ENCODE peak calls at places on chromosomes 6 and 20, in nine cellular contexts. W is fibroblast of the aortic adventitia, O is adrenal gland, B is kidney, E is DND-41, P is BJ, Y is heart right ventricle, M is PC-3, C is tibial nerve. D is an unnamed sample.

GRCh38 chr20:17629678-17630089 is 52.4 kb downstream of the RRBP1 start:
- DNase-seq in W (no peak), O (no peak), B (peak; percentile 67), E (no peak), P (no peak), Y (no peak), M (no peak), C (no peak), D (no peak)

GRCh38 chr6:51016489-51016888 is 197.8 kb downstream of the TFAP2B start:
- DNase-seq in W (no peak), O (no peak), B (no peak), E (no peak), P (no peak), Y (no peak), M (no peak), C (no peak), D (no peak)

GRCh38 chr20:53215166-53215565 is 243.0 kb downstream of the TSHZ2 start:
- DNase-seq in W (no peak), O (no peak), B (no peak), E (no peak), P (no peak), Y (no peak), M (no peak), C (no peak), D (no peak)

GRCh38 chr20:46062151-46062550 is 27.6 kb downstream of the NCOA5 start:
- DNase-seq in W (no peak), O (no peak), B (no peak), E (peak; percentile 2), P (no peak), Y (no peak), M (no peak), C (no peak), D (no peak)

GRCh38 chr20:38825571-38825900 is 20.0 kb downstream of the PPP1R16B start:
- DNase-seq in W (no peak), O (no peak), B (no peak), E (no peak), P (no peak), Y (no peak), M (no peak), C (no peak), D (no peak)

GRCh38 chr6:105890521-105891244 is 195.5 kb upstream of the PRDM1 start:
- DNase-seq in W (no peak), O (no peak), B (no peak), E (no peak), P (no peak), Y (no peak), M (peak; percentile 53), C (no peak), D (no peak)

GRCh38 chr20:48679603-48680002 is 148.2 kb downstream of the PREX1 start:
- DNase-seq in W (no peak), O (peak; percentile 68), B (no peak), E (no peak), P (no peak), Y (no peak), M (peak; percentile 15), C (no peak), D (no peak)

GRCh38 chr20:53080969-53081871 is 109.1 kb downstream of the TSHZ2 start:
- DNase-seq in W (no peak), O (peak; percentile 32), B (no peak), E (no peak), P (no peak), Y (no peak), M (peak; percentile 51), C (no peak), D (peak; percentile 70)

GRCh38 chr6:21826460-21826859 is 232.9 kb downstream of the SOX4 start:
- DNase-seq in W (no peak), O (no peak), B (no peak), E (no peak), P (no peak), Y (no peak), M (no peak), C (no peak), D (no peak)

GRCh38 chr6:89952696-89953095 is 58.4 kb downstream of the GJA10 start:
- DNase-seq in W (no peak), O (no peak), B (no peak), E (peak; percentile 84), P (peak; percentile 65), Y (no peak), M (peak; percentile 92), C (no peak), D (peak; percentile 50)

GRCh38 chr6:36956111-36956820 is 1.7 kb downstream of the PI16 start:
- DNase-seq in W (peak; percentile 33), O (peak; percentile 60), B (no peak), E (no peak), P (no peak), Y (no peak), M (peak; percentile 81), C (no peak), D (no peak)

GRCh38 chr20:25283221-25283951 is 35.5 kb downstream of the PYGB start:
- DNase-seq in W (no peak), O (peak; percentile 2), B (peak; percentile 71), E (no peak), P (no peak), Y (no peak), M (no peak), C (no peak), D (no peak)

GRCh38 chr20:24097506-24098245 is 109.1 kb upstream of the GGTLC1 start:
- DNase-seq in W (no peak), O (no peak), B (no peak), E (no peak), P (no peak), Y (no peak), M (peak; percentile 81), C (no peak), D (no peak)

GRCh38 chr20:24095303-24095702 is 106.7 kb upstream of the GGTLC1 start:
- DNase-seq in W (no peak), O (no peak), B (no peak), E (no peak), P (no peak), Y (no peak), M (no peak), C (no peak), D (no peak)

GRCh38 chr20:24097051-24097450 is 108.5 kb upstream of the GGTLC1 start:
- DNase-seq in W (no peak), O (no peak), B (no peak), E (no peak), P (no peak), Y (no peak), M (no peak), C (no peak), D (no peak)

GRCh38 chr20:24095753-24096152 is 107.2 kb upstream of the GGTLC1 start:
- DNase-seq in W (no peak), O (no peak), B (no peak), E (no peak), P (no peak), Y (no peak), M (peak; percentile 83), C (no peak), D (no peak)

DNA sequence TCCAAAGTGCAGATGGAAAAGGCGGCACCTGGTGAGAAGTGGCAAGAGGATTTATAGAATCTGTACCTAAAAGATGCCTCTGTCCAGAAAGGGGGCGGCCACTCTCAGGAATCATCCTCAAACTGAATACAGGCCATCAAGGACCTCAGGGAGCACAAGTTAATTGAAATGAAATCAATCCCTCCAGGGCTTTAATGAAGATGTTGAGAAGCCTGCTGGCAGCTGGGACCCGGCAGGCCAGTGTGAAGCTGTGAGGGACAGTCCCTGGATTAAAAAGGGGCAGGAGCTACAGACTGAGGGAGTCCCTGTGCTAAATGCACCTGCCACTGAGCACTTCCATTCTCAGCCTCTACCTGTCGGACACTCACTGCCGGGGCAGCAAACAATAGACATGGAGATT is 107.7 kb upstream of the GGTLC1 start:
- DNase-seq in W (no peak), O (no peak), B (no peak), E (no peak), P (no peak), Y (no peak), M (no peak), C (no peak), D (no peak)
- H3K4me3 ChIP-seq in W (no peak overlapping the region), O (no peak overlapping the region), B (no peak overlapping the region), E (no peak overlapping the region), P (no peak overlapping the region), Y (no peak overlapping the region), M (no peak overlapping the region), C (no peak overlapping the region), D (no peak overlapping the region)

GRCh38 chr6:40774932-40775331 is 187.8 kb upstream of the LRFN2 start:
- DNase-seq in W (no peak), O (no peak), B (no peak), E (no peak), P (no peak), Y (no peak), M (no peak), C (no peak), D (no peak)
- TF ChIP-seq CTCF in W (no peak), O (no peak), B (no peak), E (peak; percentile 51), P (no peak), Y (no peak), M (no peak), C (no peak), D (no peak)

GRCh38 chr6:7112741-7113313 is 5.1 kb downstream of the RREB1 start:
- DNase-seq in W (no peak), O (peak; percentile 38), B (peak; percentile 83), E (no peak), P (no peak), Y (peak; percentile 30), M (peak; percentile 88), C (no peak), D (no peak)
- H3K4me3 ChIP-seq in W (no peak overlapping the region), O (no peak overlapping the region), B (peak overlapping the region; percentile 13), E (no peak overlapping the region), P (no peak overlapping the region), Y (no peak overlapping the region), M (peak overlapping the region; percentile 97), C (no peak overlapping the region), D (no peak overlapping the region)

GRCh38 chr20:57672164-57672563 is 37.7 kb downstream of the PMEPA1 start:
- DNase-seq in W (peak; percentile 17), O (no peak), B (no peak), E (no peak), P (no peak), Y (peak; percentile 51), M (no peak), C (no peak), D (peak; percentile 28)

GRCh38 chr20:57670288-57671071 is 39.3 kb downstream of the PMEPA1 start:
- DNase-seq in W (no peak), O (no peak), B (no peak), E (no peak), P (no peak), Y (no peak), M (peak; percentile 28), C (no peak), D (no peak)

GRCh38 chr20:57671072-57671391 is 38.8 kb downstream of the PMEPA1 start:
- DNase-seq in W (no peak), O (no peak), B (no peak), E (no peak), P (no peak), Y (no peak), M (no peak), C (no peak), D (no peak)

GRCh38 chr20:57672953-57673575 is 36.8 kb downstream of the PMEPA1 start:
- DNase-seq in W (no peak), O (no peak), B (no peak), E (no peak), P (no peak), Y (no peak), M (no peak), C (no peak), D (no peak)

DNA sequence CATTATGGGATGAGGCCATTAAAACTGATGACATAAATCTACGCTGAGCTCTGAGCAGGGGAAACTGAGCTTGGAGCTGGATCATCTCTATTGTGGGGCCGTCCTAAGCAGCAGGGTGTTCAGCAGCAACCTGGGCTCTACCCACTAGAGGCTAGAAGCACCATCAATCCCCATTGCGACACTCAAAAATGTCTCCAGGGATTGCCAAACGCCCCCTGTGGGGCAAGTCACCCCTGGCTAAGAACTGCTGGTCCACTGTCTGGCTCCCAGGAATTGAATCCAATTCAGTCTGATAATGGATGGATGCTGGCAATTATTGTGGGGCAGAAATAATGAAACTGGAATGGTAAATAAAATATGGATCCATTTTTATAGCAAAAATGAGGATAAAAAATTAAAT is 38.2 kb downstream of the PMEPA1 start:
- DNase-seq in W (no peak), O (no peak), B (no peak), E (no peak), P (no peak), Y (no peak), M (peak; percentile 22), C (no peak), D (peak; percentile 22)
- TF ChIP-seq CTCF in W (no peak), O (no peak), B (no peak), E (no peak), P (peak; percentile 5), Y (no peak), M (peak; percentile 38), C (no peak), D (no peak)

D was measured in fibroblast of villous mesenchyme.